ENCODE peak calls at places on chromosomes 2 and 18, in eight cellular contexts. J, H, P, G, Z, U, X and A are unnamed samples.

GRCh38 chr18:59123588-59124369 is 15.9 kb upstream of the SEC11C start:
- DNase-seq in X (no peak), U (no peak), G (no peak), P (no peak), Z (no peak), J (peak; percentile 89), H (no peak), A (peak; percentile 35)

GRCh38 chr2:10924441-10924840 is 12.7 kb downstream of the KCNF1 start:
- DNase-seq in Z (no peak), P (no peak), X (no peak), H (no peak), G (no peak), J (no peak), U (no peak), A (no peak)

GRCh38 chr2:23595601-23596251 is 210.7 kb downstream of the KLHL29 start:
- DNase-seq in U (no peak), G (peak; percentile 61), X (no peak), P (peak; percentile 40), J (no peak), H (peak; percentile 30), Z (peak; percentile 68), A (no peak)

GRCh38 chr2:73984203-73984921 is at the start of gene TET3:
- DNase-seq in U (peak; percentile 57), H (peak; percentile 59), X (no peak), J (no peak), Z (peak; percentile 76), G (peak; percentile 70), P (no peak), A (no peak)

GRCh38 chr2:106073608-106074406 is 120.3 kb downstream of the UXS1 start:
- DNase-seq in P (no peak), Z (no peak), U (no peak), J (no peak), X (no peak), G (no peak), H (no peak), A (no peak)

GRCh38 chr2:200405599-200406298 is 99.3 kb downstream of the SPATS2L start:
- DNase-seq in J (peak; percentile 84), G (peak; percentile 85), U (no peak), X (no peak), P (peak; percentile 40), H (peak; percentile 57), Z (no peak), A (no peak)

GRCh38 chr2:207896525-207897295 is 127.0 kb upstream of the FZD5 start:
- DNase-seq in H (peak; percentile 58), P (no peak), X (no peak), J (no peak), G (no peak), Z (no peak), U (no peak), A (no peak)

GRCh38 chr2:205706769-205707375 is 24.6 kb downstream of the NRP2 start:
- DNase-seq in G (peak; percentile 76), Z (no peak), H (no peak), U (no peak), P (peak; percentile 74), J (peak; percentile 82), X (no peak), A (no peak)

GRCh38 chr2:36919041-36919837 is 47.1 kb downstream of the STRN start:
- DNase-seq in H (no peak), G (no peak), X (no peak), P (no peak), J (no peak), Z (no peak), U (no peak), A (no peak)

GRCh38 chr2:20225294-20226151 is 593 bp upstream of the SDC1 start:
- DNase-seq in X (peak; percentile 10), H (peak; percentile 82), J (no peak), U (no peak), Z (no peak), G (peak; percentile 73), P (peak; percentile 65), A (no peak)

GRCh38 chr2:176106636-176107539 is at the start of gene HOXD11:
- DNase-seq in J (peak; percentile 55), X (no peak), P (no peak), G (peak; percentile 66), U (no peak), Z (no peak), H (peak; percentile 81), A (no peak)

GRCh38 chr18:54140641-54141040 is 83.8 kb downstream of the MBD2 start:
- DNase-seq in J (peak; percentile 48), H (no peak), X (no peak), G (no peak), P (no peak), U (no peak), Z (no peak), A (no peak)

GRCh38 chr2:149562304-149562703 is 25.3 kb downstream of the MMADHC start:
- DNase-seq in X (no peak), G (no peak), U (no peak), J (no peak), P (no peak), Z (no peak), H (no peak), A (no peak)

GRCh38 chr2:190746971-190747761 is 98.3 kb downstream of the NAB1 start:
- DNase-seq in H (no peak), J (peak; percentile 38), P (no peak), Z (no peak), X (no peak), U (no peak), G (no peak), A (no peak)